ENCODE peak calls at places on chromosomes 12 and 14, in nine cellular contexts. V is stimulated activated naive CD8-positive, alpha-beta T cell treated with anti-CD3 and anti-CD28 coated beads, Interleukin-15, amount 100 ng/mL, for 72 hours; W is sciatic nerve; L is activated T-cell treated with anti-CD3 and anti-CD28 coated beads, Interleukin-2, amount 50 U/mL, for 4 hours; A is epithelial cell of prostate; G is amniotic stem cell; R is frontal cortex; B is activated T-helper 9 cell treated with anti-CD3 and anti-CD28 coated beads, Interleukin-2, amount 50 U/mL, for 16 hours; O is AG08396. Z is an unnamed sample.

GRCh38 chr14:96986701-96987474 is 189.7 kb downstream of the VRK1 start:
- DNase-seq in V (no peak), W (no peak), L (no peak), A (no peak), G (no peak), R (no peak), B (no peak), O (no peak), Z (no peak)

GRCh38 chr12:116455540-116456306 is 103.5 kb upstream of the MAP1LC3B2 start:
- DNase-seq in V (no peak), W (peak), L (no peak), A (peak), G (peak), R (no peak), B (no peak), O (peak), Z (peak)

GRCh38 chr14:67269338-67270060 is 28.3 kb downstream of the PALS1 start:
- DNase-seq in V (no peak), W (no peak), L (no peak), A (no peak), G (peak), R (no peak), B (no peak), O (peak), Z (peak)

GRCh38 chr12:96197503-96198272 is 3.5 kb downstream of the ELK3 start:
- DNase-seq in V (no peak), W (no peak), L (no peak), A (peak), G (peak), R (no peak), B (no peak), O (peak), Z (peak)

GRCh38 chr12:68958337-68958736 is 25.4 kb upstream of the CPM start:
- DNase-seq in V (peak), W (no peak), L (no peak), A (no peak), G (no peak), R (no peak), B (no peak), O (no peak), Z (no peak)

GRCh38 chr14:24094839-24095195 is 706 bp downstream of the PCK2 start:
- DNase-seq in V (no peak), W (peak), L (no peak), A (no peak), G (no peak), R (no peak), B (no peak), O (no peak), Z (no peak)

GRCh38 chr12:13173537-13173936 is 23.0 kb upstream of the EMP1 start:
- DNase-seq in V (no peak), W (peak), L (no peak), A (peak), G (peak), R (peak), B (peak), O (peak), Z (peak)

GRCh38 chr12:120903382-120903817 is 758 bp downstream of the SPPL3 start:
- DNase-seq in V (peak), W (peak), L (peak), A (no peak), G (no peak), R (peak), B (peak), O (peak), Z (no peak)

GRCh38 chr12:111267171-111267570 is 101.7 kb downstream of the PHETA1 start:
- DNase-seq in V (no peak), W (no peak), L (no peak), A (no peak), G (no peak), R (no peak), B (no peak), O (no peak), Z (no peak)

GRCh38 chr12:64351265-64351664 is 39.3 kb downstream of the C12orf56 start:
- DNase-seq in V (no peak), W (no peak), L (no peak), A (no peak), G (no peak), R (no peak), B (no peak), O (no peak), Z (no peak)

GRCh38 chr14:89730692-89731091 is 223.8 kb downstream of the EFCAB11 start:
- DNase-seq in V (no peak), W (no peak), L (no peak), A (no peak), G (no peak), R (no peak), B (no peak), O (no peak), Z (no peak)

Z was measured in AG04449.